ENCODE peak calls at places on chromosomes 1 and 21, in four cellular contexts. Z, U, J and N are unnamed samples.

GRCh38 chr1:3545363-3546047 is 65.8 kb downstream of the MEGF6 start:
- DNase-seq in Z (no peak), U (no peak), J (no peak), N (no peak)

GRCh38 chr1:107272321-107272720 is 131.5 kb downstream of the NTNG1 start:
- DNase-seq in Z (no peak), U (no peak), J (no peak), N (no peak)

GRCh38 chr1:181181792-181182585 is 93.5 kb downstream of the IER5 start:
- DNase-seq in Z (no peak), U (no peak), J (no peak), N (no peak)

GRCh38 chr1:116910379-116911165 is 856 bp downstream of the PTGFRN start:
- DNase-seq in Z (peak; percentile 55), U (no peak), J (peak; percentile 46), N (no peak)

GRCh38 chr1:89734437-89734836 is 86.4 kb upstream of the LRRC8D start:
- DNase-seq in Z (no peak), U (no peak), J (no peak), N (no peak)

GRCh38 chr21:46392921-46393320 is 65.8 kb upstream of the DIP2A start:
- DNase-seq in Z (peak; percentile 46), U (no peak), J (peak; percentile 52), N (no peak)

GRCh38 chr1:198118136-198118535 is 38.7 kb upstream of the NEK7 start:
- DNase-seq in Z (peak; percentile 66), U (no peak), J (peak; percentile 98), N (no peak)

GRCh38 chr1:204296431-204296988 is 63.2 kb downstream of the PLEKHA6 start:
- DNase-seq in Z (no peak), U (no peak), J (peak; percentile 87), N (no peak)

GRCh38 chr1:221071761-221072160 is 192.5 kb downstream of the HLX start:
- DNase-seq in Z (no peak), U (no peak), J (no peak), N (no peak)

GRCh38 chr1:40857737-40858136 is 4.4 kb downstream of the CITED4 start:
- DNase-seq in Z (no peak), U (no peak), J (no peak), N (no peak)

GRCh38 chr1:183093066-183093668 is 69.9 kb downstream of the LAMC1 start:
- DNase-seq in Z (no peak), U (no peak), J (no peak), N (no peak)

GRCh38 chr1:55580845-55581332 is 365.7 kb upstream of the USP24 start:
- DNase-seq in Z (no peak), U (no peak), J (peak; percentile 94), N (peak; percentile 44)

GRCh38 chr21:43645414-43645891 is 13.8 kb downstream of the HSF2BP start:
- DNase-seq in Z (no peak), U (peak; percentile 55), J (peak; percentile 78), N (no peak)

GRCh38 chr1:196467230-196467629 is 141.0 kb downstream of the KCNT2 start:
- DNase-seq in Z (no peak), U (no peak), J (peak; percentile 73), N (peak; percentile 28)

GRCh38 chr1:19651141-19651737 is 7.1 kb downstream of the NBL1 start:
- DNase-seq in Z (peak; percentile 59), U (no peak), J (peak; percentile 45), N (no peak)

GRCh38 chr1:92299477-92300125 is 742 bp downstream of the RPAP2 start:
- DNase-seq in Z (no peak), U (no peak), J (no peak), N (no peak)

GRCh38 chr1:111989531-111990025 is at the start of gene KCND3:
- DNase-seq in Z (peak; percentile 53), U (no peak), J (peak; percentile 37), N (no peak)

GRCh38 chr1:160256396-160257046 is 5.8 kb downstream of the DCAF8 start:
- DNase-seq in Z (no peak), U (no peak), J (peak; percentile 89), N (no peak)

GRCh38 chr1:206503591-206504362 is 3.6 kb upstream of the RASSF5 start:
- DNase-seq in Z (no peak), U (peak; percentile 57), J (peak; percentile 99), N (peak; percentile 91)

GRCh38 chr1:236010443-236010842 is 54.4 kb downstream of the NID1 start:
- DNase-seq in Z (no peak), U (no peak), J (no peak), N (no peak)

GRCh38 chr21:44989538-44989888 is 49.7 kb downstream of the SLX9 start:
- DNase-seq in Z (no peak), U (no peak), J (peak; percentile 36), N (no peak)

GRCh38 chr21:44987886-44988606 is 48.2 kb downstream of the SLX9 start:
- DNase-seq in Z (peak; percentile 7), U (no peak), J (no peak), N (no peak)

GRCh38 chr21:44989943-44990780 is 50.3 kb downstream of the SLX9 start:
- DNase-seq in Z (no peak), U (no peak), J (no peak), N (no peak)

GRCh38 chr21:44987301-44987885 is 47.6 kb downstream of the SLX9 start:
- DNase-seq in Z (peak; percentile 2), U (no peak), J (no peak), N (no peak)

DNA sequence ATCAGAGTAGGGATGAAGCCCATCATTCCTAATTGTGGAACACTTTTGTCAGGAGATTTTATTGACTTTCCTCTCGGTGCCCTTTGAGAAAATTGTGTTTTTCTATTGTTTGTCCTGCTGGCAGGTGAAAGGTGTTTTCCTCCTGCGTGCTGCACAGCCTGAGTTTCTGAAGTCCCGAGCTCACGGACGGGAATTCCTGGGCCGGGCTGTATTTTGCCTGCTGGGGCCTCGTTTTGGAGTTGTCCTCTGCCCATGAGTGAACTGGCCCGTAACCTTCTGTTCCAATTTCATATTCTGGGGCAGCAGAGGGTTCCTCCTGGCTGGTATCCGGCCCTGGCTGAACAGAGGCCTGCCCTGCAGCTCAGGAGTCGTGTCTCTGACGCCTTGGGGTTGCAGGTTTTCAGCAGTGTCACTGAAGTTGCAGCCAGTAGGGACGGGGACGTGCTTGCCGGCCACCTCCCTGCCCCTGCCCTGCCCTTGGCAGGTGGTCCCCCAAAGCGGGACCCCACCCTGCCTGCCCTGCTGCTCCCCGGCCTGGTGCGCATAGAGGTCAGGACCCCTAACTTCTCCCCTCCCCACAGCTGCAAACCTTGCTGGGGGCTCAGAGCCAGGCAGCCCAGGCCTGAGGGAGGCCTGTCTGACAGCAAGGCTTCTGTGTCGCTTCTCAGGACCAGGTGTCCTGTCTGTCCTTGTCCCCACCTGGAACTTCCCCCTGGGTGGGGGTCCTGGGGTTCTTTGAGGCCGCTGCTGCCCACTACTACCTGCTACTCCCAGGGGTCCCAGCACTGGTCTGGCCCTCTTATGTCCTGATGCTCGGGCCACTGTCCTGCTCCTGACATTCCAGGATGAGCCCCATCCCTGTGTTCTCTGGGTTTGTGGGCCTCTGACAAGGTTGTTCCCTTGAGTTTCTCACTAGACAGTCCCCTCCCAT is 49.0 kb downstream of the SLX9 start:
- DNase-seq in Z (peak; percentile 1), U (no peak), J (no peak), N (no peak)
- H3K4me3 ChIP-seq in Z (no peak overlapping the region), U (no peak overlapping the region), J (no peak overlapping the region), N (no peak overlapping the region)

GRCh38 chr1:233998926-233999325 is 94.5 kb downstream of the SLC35F3 start:
- DNase-seq in Z (no peak), U (no peak), J (no peak), N (no peak)

GRCh38 chr1:234001817-234002216 is 97.3 kb downstream of the SLC35F3 start:
- DNase-seq in Z (no peak), U (no peak), J (peak; percentile 10), N (no peak)

GRCh38 chr1:234004575-234004974 is 100.1 kb downstream of the SLC35F3 start:
- DNase-seq in Z (no peak), U (no peak), J (no peak), N (no peak)

GRCh38 chr1:234000557-234001081 is 96.1 kb downstream of the SLC35F3 start:
- DNase-seq in Z (no peak), U (no peak), J (no peak), N (no peak)
- H3K4me3 ChIP-seq in Z (no peak overlapping the region), U (no peak overlapping the region), J (no peak overlapping the region), N (no peak overlapping the region)

DNA sequence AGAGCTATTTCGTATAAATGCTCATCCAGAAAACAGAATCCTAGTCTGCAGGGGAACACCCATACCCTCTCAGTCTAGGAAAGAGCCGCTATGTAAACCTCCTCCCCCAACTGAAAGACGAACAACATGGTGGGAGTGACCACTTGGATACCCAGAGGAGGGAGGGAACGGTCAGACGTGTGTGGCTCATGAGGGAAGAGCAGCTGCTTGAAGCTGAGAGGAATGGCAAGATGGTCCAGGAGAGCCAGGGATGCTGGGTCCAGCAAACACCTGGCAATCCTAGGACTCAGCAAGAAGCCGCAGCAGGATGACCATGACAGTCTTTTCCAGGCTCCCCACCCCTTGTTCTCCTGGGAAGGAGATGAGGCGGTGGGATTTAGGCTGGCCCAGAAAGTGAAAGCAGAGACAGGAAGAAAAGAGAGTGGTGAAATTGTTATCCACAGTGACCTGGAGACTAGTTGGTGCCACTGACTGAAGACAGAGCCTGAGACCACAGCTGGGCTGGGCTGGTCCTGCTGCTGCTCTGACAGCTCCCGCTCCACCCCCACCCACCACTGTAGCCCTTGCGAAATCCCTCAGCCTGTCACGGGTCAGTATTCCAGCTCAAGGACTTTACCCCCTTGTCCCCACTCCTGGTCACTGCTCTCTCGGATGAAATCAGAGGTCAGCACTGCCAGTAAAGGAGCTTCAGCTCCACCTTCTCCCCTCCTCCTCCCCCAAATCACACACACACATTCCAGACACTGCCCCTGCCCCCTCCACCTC is 3.6 kb downstream of the CERS2 start:
- DNase-seq in Z (peak; percentile 84), U (no peak), J (no peak), N (no peak)
- H3K4me3 ChIP-seq in Z (peak overlapping the region; percentile 94), U (no peak overlapping the region), J (no peak overlapping the region), N (no peak overlapping the region)

GRCh38 chr1:1435911-1436633 is 582 bp downstream of the VWA1 start:
- DNase-seq in Z (no peak), U (no peak), J (no peak), N (no peak)

GRCh38 chr1:1434131-1434811 is 1.2 kb upstream of the VWA1 start:
- DNase-seq in Z (peak; percentile 75), U (no peak), J (peak; percentile 45), N (no peak)

GRCh38 chr1:1433804-1434130 is 1.7 kb upstream of the VWA1 start:
- DNase-seq in Z (no peak), U (no peak), J (peak; percentile 79), N (no peak)

GRCh38 chr1:1435094-1435903 is at the start of gene VWA1:
- DNase-seq in Z (peak; percentile 79), U (no peak), J (peak; percentile 71), N (no peak)

DNA sequence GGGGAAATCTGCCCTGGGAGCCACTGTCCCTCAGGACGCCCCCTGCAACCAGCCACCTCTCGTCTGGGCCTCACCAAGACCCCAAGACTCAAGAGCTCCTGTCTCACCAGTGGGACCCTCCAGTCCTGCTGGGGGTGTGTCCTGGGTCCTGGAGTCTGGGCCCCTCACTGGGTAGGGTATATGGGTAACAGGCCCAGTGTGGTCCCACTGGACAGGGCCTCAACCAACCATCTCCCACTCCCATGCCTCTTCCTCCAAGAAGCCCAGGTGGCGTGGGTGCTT is 737 bp upstream of the VWA1 start:
- DNase-seq in Z (no peak), U (no peak), J (no peak), N (no peak)
- H3K4me3 ChIP-seq in Z (peak overlapping the region; percentile 71), U (no peak overlapping the region), J (no peak overlapping the region), N (no peak overlapping the region)

DNA sequence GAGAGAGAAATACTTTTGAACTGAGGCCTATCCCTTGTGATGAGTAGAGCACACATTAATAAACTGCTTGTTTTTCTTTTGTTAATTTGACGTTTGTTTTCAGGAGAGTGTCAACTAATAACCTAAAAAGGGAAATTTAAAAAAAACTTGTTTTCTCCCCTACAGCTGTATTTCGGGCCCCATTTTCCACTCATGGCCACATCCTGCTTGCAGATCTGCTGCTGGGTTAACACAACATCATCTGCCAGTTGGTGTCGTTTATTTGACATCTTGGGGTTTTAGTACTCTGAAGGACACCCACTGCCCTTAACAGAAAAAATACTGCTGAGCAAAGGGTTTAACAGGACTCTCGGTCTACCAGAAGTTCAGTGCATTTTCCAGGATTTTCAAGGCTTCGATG is 848 bp upstream of the PYHIN1 start:
- DNase-seq in Z (no peak), U (no peak), J (no peak), N (no peak)
- H3K4me3 ChIP-seq in Z (no peak overlapping the region), U (no peak overlapping the region), J (no peak overlapping the region), N (no peak overlapping the region)